ENCODE peak calls at places on chromosomes 11 and 22, in four cellular contexts. One of them, this sample, is unnamed.
A peak's percentile ranks its signal among the peaks of the same experiment; 100 is the strongest.

GRCh38 chr11:108341654-108342053 is 118.8 kb downstream of the ATM start:
- DNase-seq in stomach: no peak
- DNase-seq in upper lobe of left lung: no peak
- DNase-seq in IMR-90: no peak
- DNase-seq in this sample: no peak

GRCh38 chr11:60922906-60923305 is 1.4 kb upstream of the TMEM132A start:
- DNase-seq in upper lobe of left lung: no peak
- DNase-seq in IMR-90: no peak
- DNase-seq in stomach: no peak
- DNase-seq in this sample: no peak

GRCh38 chr11:2582436-2582931 is 117.3 kb downstream of the KCNQ1OT1 start:
- DNase-seq in upper lobe of left lung: peak; percentile 60
- DNase-seq in IMR-90: no peak
- DNase-seq in stomach: peak; percentile 25
- DNase-seq in this sample: no peak

GRCh38 chr11:99271527-99271926 is 250.8 kb downstream of the CNTN5 start:
- DNase-seq in stomach: no peak
- DNase-seq in upper lobe of left lung: no peak
- DNase-seq in IMR-90: no peak
- DNase-seq in this sample: no peak

GRCh38 chr11:804599-804964 is 449 bp downstream of the PIDD1 start:
- DNase-seq in stomach: no peak
- DNase-seq in upper lobe of left lung: no peak
- DNase-seq in IMR-90: no peak
- DNase-seq in this sample: no peak

GRCh38 chr22:37809672-37810333 is 2.1 kb downstream of the GCAT start:
- DNase-seq in stomach: no peak
- DNase-seq in upper lobe of left lung: no peak
- DNase-seq in IMR-90: no peak
- DNase-seq in this sample: no peak

GRCh38 chr22:41352058-41352457 is 29.7 kb upstream of the TEF start:
- DNase-seq in upper lobe of left lung: no peak
- DNase-seq in stomach: no peak
- DNase-seq in IMR-90: peak; percentile 55
- DNase-seq in this sample: no peak

GRCh38 chr11:35593143-35593542 is 25.1 kb upstream of the FJX1 start:
- DNase-seq in stomach: no peak
- DNase-seq in IMR-90: peak; percentile 83
- DNase-seq in upper lobe of left lung: no peak
- DNase-seq in this sample: no peak

GRCh38 chr22:20429254-20430100 is 8.1 kb downstream of the SCARF2 start:
- DNase-seq in stomach: peak; percentile 83
- DNase-seq in upper lobe of left lung: peak; percentile 95
- DNase-seq in IMR-90: no peak
- DNase-seq in this sample: peak; percentile 20

GRCh38 chr11:121810291-121810690 is 305.7 kb downstream of the BLID start:
- DNase-seq in upper lobe of left lung: no peak
- DNase-seq in stomach: no peak
- DNase-seq in IMR-90: peak; percentile 88
- DNase-seq in this sample: no peak

GRCh38 chr11:65558002-65558784 is at the start of gene LTBP3:
- DNase-seq in stomach: peak; percentile 87
- DNase-seq in IMR-90: peak; percentile 71
- DNase-seq in upper lobe of left lung: peak; percentile 94
- DNase-seq in this sample: peak; percentile 86
- H3K27me3 ChIP-seq in stomach: peaks cover 8% of the 10 kb centered on the region
- H3K27me3 ChIP-seq in IMR-90: no peaks in the 10 kb centered on the region
- H3K27me3 ChIP-seq in upper lobe of left lung: no peaks in the 10 kb centered on the region
- H3K27me3 ChIP-seq in this sample: no peaks in the 10 kb centered on the region

GRCh38 chr22:28440517-28441366 is 238.9 kb downstream of the TTC28 start:
- DNase-seq in stomach: no peak
- DNase-seq in upper lobe of left lung: no peak
- DNase-seq in IMR-90: peak; percentile 80
- DNase-seq in this sample: no peak
- H3K4me3 ChIP-seq in stomach: no peak overlapping the region
- H3K4me3 ChIP-seq in upper lobe of left lung: peak overlapping the region; percentile 53
- H3K4me3 ChIP-seq in IMR-90: no peak overlapping the region
- H3K4me3 ChIP-seq in this sample: peak overlapping the region; percentile 52

DNA sequence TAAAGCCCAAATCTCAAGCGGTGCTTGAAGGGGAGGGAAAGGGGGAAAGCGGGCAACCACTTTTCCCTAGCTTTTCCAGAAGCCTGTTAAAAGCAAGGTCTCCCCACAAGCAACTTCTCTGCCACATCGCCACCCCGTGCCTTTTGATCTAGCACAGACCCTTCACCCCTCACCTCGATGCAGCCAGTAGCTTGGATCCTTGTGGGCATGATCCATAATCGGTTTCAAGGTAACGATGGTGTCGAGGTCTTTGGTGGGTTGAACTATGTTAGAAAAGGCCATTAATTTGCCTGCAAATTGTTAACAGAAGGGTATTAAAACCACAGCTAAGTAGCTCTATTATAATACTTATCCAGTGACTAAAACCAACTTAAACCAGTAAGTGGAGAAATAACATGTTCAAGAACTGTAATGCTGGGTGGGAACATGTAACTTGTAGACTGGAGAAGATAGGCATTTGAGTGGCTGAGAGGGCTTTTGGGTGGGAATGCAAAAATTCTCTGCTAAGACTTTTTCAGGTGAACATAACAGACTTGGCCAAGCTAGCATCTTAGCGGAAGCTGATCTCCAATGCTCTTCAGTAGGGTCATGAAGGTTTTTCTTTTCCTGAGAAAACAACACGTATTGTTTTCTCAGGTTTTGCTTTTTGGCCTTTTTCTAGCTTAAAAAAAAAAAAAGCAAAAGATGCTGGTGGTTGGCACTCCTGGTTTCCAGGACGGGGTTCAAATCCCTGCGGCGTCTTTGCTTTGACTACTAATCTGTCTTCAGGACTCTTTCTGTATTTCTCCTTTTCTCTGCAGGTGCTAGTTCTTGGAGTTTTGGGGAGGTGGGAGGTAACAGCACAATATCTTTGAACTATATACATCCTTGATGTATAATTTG is 6.8 kb downstream of the MALAT1 start:
- DNase-seq in stomach: no peak
- DNase-seq in upper lobe of left lung: no peak
- DNase-seq in IMR-90: peak; percentile 52
- DNase-seq in this sample: no peak
- TF ChIP-seq POLR2A in stomach: no peak
- TF ChIP-seq POLR2A in upper lobe of left lung: peak; percentile 2
- TF ChIP-seq POLR2A in IMR-90: no peak
- TF ChIP-seq POLR2A in this sample: peak; percentile 23

GRCh38 chr11:134033276-134033675 is 35.6 kb upstream of the JAM3 start:
- DNase-seq in upper lobe of left lung: no peak
- DNase-seq in stomach: no peak
- DNase-seq in IMR-90: no peak
- DNase-seq in this sample: no peak
- H3K27me3 ChIP-seq in upper lobe of left lung: no peaks in the 10 kb centered on the region
- H3K27me3 ChIP-seq in stomach: peaks cover 6% of the 10 kb centered on the region
- H3K27me3 ChIP-seq in IMR-90: peaks cover 38% of the 10 kb centered on the region
- H3K27me3 ChIP-seq in this sample: no peaks in the 10 kb centered on the region

GRCh38 chr11:77047007-77047927 is 13.1 kb downstream of the B3GNT6 start:
- DNase-seq in upper lobe of left lung: no peak
- DNase-seq in IMR-90: peak; percentile 91
- DNase-seq in stomach: peak; percentile 74
- DNase-seq in this sample: peak; percentile 93

GRCh38 chr11:77044886-77045285 is 10.7 kb downstream of the B3GNT6 start:
- DNase-seq in IMR-90: no peak
- DNase-seq in upper lobe of left lung: no peak
- DNase-seq in stomach: no peak
- DNase-seq in this sample: no peak

GRCh38 chr11:77044356-77044755 is 10.2 kb downstream of the B3GNT6 start:
- DNase-seq in stomach: no peak
- DNase-seq in upper lobe of left lung: no peak
- DNase-seq in IMR-90: no peak
- DNase-seq in this sample: no peak

GRCh38 chr11:77049081-77049480 is 14.9 kb downstream of the B3GNT6 start:
- DNase-seq in upper lobe of left lung: no peak
- DNase-seq in stomach: peak; percentile 46
- DNase-seq in IMR-90: no peak
- DNase-seq in this sample: no peak

GRCh38 chr11:77046060-77046501 is 11.9 kb downstream of the B3GNT6 start:
- DNase-seq in stomach: peak; percentile 67
- DNase-seq in upper lobe of left lung: peak; percentile 94
- DNase-seq in IMR-90: no peak
- DNase-seq in this sample: no peak
- H3K4me3 ChIP-seq in stomach: no peak overlapping the region
- H3K4me3 ChIP-seq in upper lobe of left lung: no peak overlapping the region
- H3K4me3 ChIP-seq in IMR-90: peak overlapping the region; percentile 23
- H3K4me3 ChIP-seq in this sample: no peak overlapping the region

GRCh38 chr22:44186121-44186510 is 5.4 kb downstream of the PARVG start:
- DNase-seq in IMR-90: no peak
- DNase-seq in stomach: no peak
- DNase-seq in upper lobe of left lung: no peak
- DNase-seq in this sample: no peak
- TF ChIP-seq POLR2A in IMR-90: no peak
- TF ChIP-seq POLR2A in stomach: no peak
- TF ChIP-seq POLR2A in upper lobe of left lung: no peak
- TF ChIP-seq POLR2A in this sample: no peak

This sample was measured in uterus.